ENCODE peak calls at places on chromosomes 7 and 10, in seven cellular contexts. E, D, Q, L, J, S and V are unnamed samples.

GRCh38 chr10:124474502-124475070 is 13.0 kb downstream of the LHPP start:
- DNase-seq in E (no peak), D (no peak), Q (no peak), L (no peak), J (no peak), S (no peak), V (no peak)

GRCh38 chr10:14220026-14220425 is 110.7 kb downstream of the FRMD4A start:
- DNase-seq in E (no peak), D (no peak), Q (no peak), L (no peak), J (no peak), S (no peak), V (no peak)

GRCh38 chr7:114806590-114807167 is 115.2 kb upstream of the MDFIC start:
- DNase-seq in E (no peak), D (no peak), Q (no peak), L (no peak), J (no peak), S (no peak), V (no peak)

GRCh38 chr7:158238616-158239289 is 348.9 kb downstream of the PTPRN2 start:
- DNase-seq in E (no peak), D (no peak), Q (no peak), L (no peak), J (no peak), S (no peak), V (no peak)

GRCh38 chr7:129958643-129959479 is 6.1 kb upstream of the UBE2H start:
- DNase-seq in E (no peak), D (no peak), Q (no peak), L (no peak), J (no peak), S (peak; percentile 33), V (no peak)

GRCh38 chr7:132755538-132756481 is 179.5 kb upstream of the PLXNA4 start:
- DNase-seq in E (no peak), D (no peak), Q (peak; percentile 46), L (no peak), J (peak; percentile 74), S (no peak), V (no peak)

GRCh38 chr7:55898287-55898686 is 11.0 kb downstream of the ZNF713 start:
- DNase-seq in E (no peak), D (no peak), Q (no peak), L (no peak), J (no peak), S (no peak), V (no peak)

GRCh38 chr10:97462309-97462708 is 16.3 kb downstream of the ZDHHC16 start:
- DNase-seq in E (no peak), D (no peak), Q (no peak), L (no peak), J (no peak), S (no peak), V (no peak)

GRCh38 chr10:129929343-129930297 is 34.5 kb downstream of the EBF3 start:
- DNase-seq in E (no peak), D (peak; percentile 51), Q (no peak), L (no peak), J (no peak), S (no peak), V (no peak)

GRCh38 chr7:151076863-151077704 is 3.5 kb downstream of the FASTK start:
- DNase-seq in E (no peak), D (peak; percentile 85), Q (no peak), L (no peak), J (no peak), S (no peak), V (no peak)

GRCh38 chr10:84416245-84416555 is 87.8 kb downstream of the CCSER2 start:
- DNase-seq in E (no peak), D (no peak), Q (no peak), L (no peak), J (no peak), S (no peak), V (no peak)

GRCh38 chr7:1672851-1673486 is 2.9 kb downstream of the ELFN1 start:
- DNase-seq in E (no peak), D (no peak), Q (no peak), L (no peak), J (no peak), S (no peak), V (no peak)

GRCh38 chr10:103612462-103613365 is 119.2 kb downstream of the NEURL1 start:
- DNase-seq in E (no peak), D (no peak), Q (peak; percentile 67), L (no peak), J (peak; percentile 58), S (peak; percentile 31), V (no peak)

GRCh38 chr10:8919291-8919690 is 864.8 kb downstream of the GATA3 start:
- DNase-seq in E (no peak), D (no peak), Q (no peak), L (no peak), J (no peak), S (no peak), V (no peak)

GRCh38 chr10:117320050-117320665 is 55.1 kb downstream of the PDZD8 start:
- DNase-seq in E (no peak), D (peak; percentile 71), Q (no peak), L (no peak), J (no peak), S (no peak), V (no peak)

GRCh38 chr7:56046728-56047445 is 4.4 kb downstream of the PSPH start:
- DNase-seq in E (no peak), D (no peak), Q (no peak), L (no peak), J (no peak), S (peak; percentile 72), V (no peak)

GRCh38 chr10:128568979-128569378 is 442.8 kb upstream of the MKI67 start:
- DNase-seq in E (no peak), D (no peak), Q (no peak), L (no peak), J (no peak), S (no peak), V (no peak)

GRCh38 chr10:127925471-127926207 is 18.7 kb downstream of the PTPRE start:
- DNase-seq in E (no peak), D (no peak), Q (no peak), L (no peak), J (no peak), S (no peak), V (no peak)

GRCh38 chr10:49367600-49367999 is 28.3 kb downstream of the DRGX start:
- DNase-seq in E (no peak), D (peak; percentile 26), Q (no peak), L (no peak), J (no peak), S (no peak), V (no peak)

GRCh38 chr7:39616138-39616537 is 7.2 kb upstream of the RALA start:
- DNase-seq in E (no peak), D (no peak), Q (no peak), L (no peak), J (no peak), S (no peak), V (no peak)

GRCh38 chr10:121862624-121863023 is 65.2 kb downstream of the ATE1 start:
- DNase-seq in E (no peak), D (peak; percentile 7), Q (no peak), L (no peak), J (no peak), S (no peak), V (no peak)

GRCh38 chr7:103573479-103574058 is 127.6 kb upstream of the SLC26A5 start:
- DNase-seq in E (no peak), D (peak; percentile 56), Q (no peak), L (no peak), J (no peak), S (no peak), V (peak; percentile 38)

GRCh38 chr10:16950686-16951681 is 133.8 kb upstream of the RSU1 start:
- DNase-seq in E (no peak), D (peak; percentile 89), Q (no peak), L (no peak), J (peak; percentile 44), S (no peak), V (no peak)

GRCh38 chr10:124341768-124342135 is 77.0 kb downstream of the OAT start:
- DNase-seq in E (no peak), D (no peak), Q (no peak), L (no peak), J (no peak), S (no peak), V (no peak)

GRCh38 chr7:110148054-110148453 is 942.9 kb upstream of the LRRN3 start:
- DNase-seq in E (no peak), D (no peak), Q (no peak), L (no peak), J (no peak), S (no peak), V (no peak)

GRCh38 chr10:17578603-17579002 is 38.6 kb downstream of the HACD1 start:
- DNase-seq in E (no peak), D (no peak), Q (no peak), L (no peak), J (no peak), S (no peak), V (no peak)

GRCh38 chr10:127148066-127148932 is 48.1 kb downstream of the INSYN2A start:
- DNase-seq in E (no peak), D (no peak), Q (no peak), L (no peak), J (no peak), S (no peak), V (no peak)

GRCh38 chr7:47128719-47129118 is 453.2 kb downstream of the TNS3 start:
- DNase-seq in E (no peak), D (no peak), Q (no peak), L (no peak), J (no peak), S (no peak), V (no peak)

GRCh38 chr10:14032406-14032998 is 298.2 kb downstream of the FRMD4A start:
- DNase-seq in E (peak; percentile 17), D (peak; percentile 88), Q (no peak), L (peak; percentile 23), J (no peak), S (no peak), V (no peak)

GRCh38 chr7:2729043-2729892 is 41.3 kb downstream of the AMZ1 start:
- DNase-seq in E (no peak), D (no peak), Q (no peak), L (no peak), J (peak; percentile 33), S (no peak), V (no peak)

GRCh38 chr10:118983263-118983662 is 46.3 kb upstream of the NANOS1 start:
- DNase-seq in E (no peak), D (peak; percentile 12), Q (no peak), L (no peak), J (no peak), S (no peak), V (no peak)

GRCh38 chr7:150781016-150781415 is 19.1 kb downstream of the TMEM176B start:
- DNase-seq in E (no peak), D (no peak), Q (no peak), L (no peak), J (no peak), S (no peak), V (no peak)